ENCODE peak calls at places on chromosomes 7 and 10, in nine cellular contexts. Z is pancreas, M is spleen, Y is ovary, G is left lung, W is upper lobe of right lung, E is heart right ventricle, O is heart left ventricle, A is suprapubic skin. V is an unnamed sample.

GRCh38 chr7:74526780-74527179 is 73.1 kb downstream of the GTF2IRD1 start:
- DNase-seq in Z (no peak), M (no peak), Y (no peak), G (no peak), W (no peak), E (no peak), O (no peak), A (no peak), V (no peak)

GRCh38 chr7:74473116-74473515 is 19.4 kb downstream of the GTF2IRD1 start:
- DNase-seq in Z (no peak), M (no peak), Y (no peak), G (no peak), W (no peak), E (peak; percentile 20), O (no peak), A (no peak), V (no peak)

GRCh38 chr10:77741746-77742145 is 104.1 kb upstream of the KCNMA1 start:
- DNase-seq in Z (no peak), M (no peak), Y (no peak), G (no peak), W (no peak), E (no peak), O (no peak), A (no peak), V (no peak)

GRCh38 chr10:84204610-84205009 is 10.3 kb downstream of the CDHR1 start:
- DNase-seq in Z (no peak), M (peak; percentile 53), Y (no peak), G (no peak), W (no peak), E (no peak), O (no peak), A (peak; percentile 24), V (no peak)

GRCh38 chr7:75652788-75653187 is 86.0 kb downstream of the HIP1 start:
- DNase-seq in Z (no peak), M (no peak), Y (no peak), G (no peak), W (no peak), E (no peak), O (no peak), A (no peak), V (no peak)

GRCh38 chr7:99693427-99694200 is 13.8 kb upstream of the CYP3A5 start:
- DNase-seq in Z (peak; percentile 51), M (no peak), Y (no peak), G (peak; percentile 43), W (no peak), E (no peak), O (no peak), A (no peak), V (no peak)

GRCh38 chr7:104642551-104642950 is 314.1 kb downstream of the LHFPL3 start:
- DNase-seq in Z (no peak), M (no peak), Y (no peak), G (no peak), W (no peak), E (no peak), O (no peak), A (no peak), V (no peak)

GRCh38 chr10:3911241-3911640 is 126.2 kb upstream of the KLF6 start:
- DNase-seq in Z (no peak), M (no peak), Y (no peak), G (no peak), W (no peak), E (no peak), O (no peak), A (no peak), V (no peak)

DNA sequence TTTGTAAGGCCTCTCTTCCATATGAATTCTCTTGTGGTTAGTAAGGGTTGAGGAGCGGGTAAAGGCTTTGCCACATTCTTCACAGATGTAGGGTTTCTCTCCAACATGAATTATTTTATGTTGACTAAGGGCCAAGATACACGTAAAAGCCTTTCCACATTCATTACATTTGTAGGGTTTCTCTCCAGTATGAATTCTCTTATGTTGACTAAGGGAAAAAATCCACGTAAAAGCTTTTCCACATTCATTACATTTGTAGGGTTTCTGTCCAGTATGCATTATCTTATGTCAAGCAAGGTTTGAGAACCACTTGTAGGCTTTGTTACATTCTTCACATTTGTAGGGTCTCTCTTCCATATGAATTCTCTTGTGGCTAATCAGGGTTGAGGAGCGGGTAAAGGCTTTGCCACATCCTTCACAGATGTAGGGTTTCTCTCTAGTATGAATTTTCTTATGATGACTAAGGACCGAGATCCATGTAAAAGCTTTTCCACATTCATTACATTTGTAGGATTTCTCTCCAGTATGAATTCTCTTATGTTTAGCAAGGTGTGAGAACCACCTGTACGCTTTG is 493.0 kb downstream of the ZNF479 start:
- DNase-seq in Z (no peak), M (no peak), Y (no peak), G (no peak), W (no peak), E (no peak), O (no peak), A (no peak), V (no peak)
- H3K9me3 ChIP-seq in Z (no peaks in the 10 kb centered on the region), M (peaks cover 100% of the 10 kb centered on the region), Y (no peaks in the 10 kb centered on the region), G (no peaks in the 10 kb centered on the region), W (peaks cover 27% of the 10 kb centered on the region), E (peaks cover 31% of the 10 kb centered on the region), O (peaks cover 58% of the 10 kb centered on the region), A (peaks cover 54% of the 10 kb centered on the region), V (peaks cover 37% of the 10 kb centered on the region)

GRCh38 chr7:22730921-22731654 is 4.1 kb downstream of the IL6 start:
- DNase-seq in Z (no peak), M (no peak), Y (no peak), G (no peak), W (no peak), E (no peak), O (no peak), A (no peak), V (no peak)

GRCh38 chr7:22726345-22726848 is 603 bp upstream of the IL6 start:
- DNase-seq in Z (peak; percentile 24), M (peak; percentile 84), Y (peak; percentile 26), G (no peak), W (peak; percentile 72), E (peak; percentile 42), O (no peak), A (peak; percentile 66), V (peak; percentile 72)

GRCh38 chr7:22726849-22727792 is at the start of gene IL6:
- DNase-seq in Z (peak; percentile 56), M (peak; percentile 87), Y (peak; percentile 82), G (peak; percentile 91), W (peak; percentile 88), E (peak; percentile 84), O (peak; percentile 86), A (peak; percentile 85), V (peak; percentile 90)

GRCh38 chr7:22729180-22729579 is 2.2 kb downstream of the IL6 start:
- DNase-seq in Z (no peak), M (no peak), Y (no peak), G (no peak), W (no peak), E (no peak), O (no peak), A (no peak), V (no peak)

DNA sequence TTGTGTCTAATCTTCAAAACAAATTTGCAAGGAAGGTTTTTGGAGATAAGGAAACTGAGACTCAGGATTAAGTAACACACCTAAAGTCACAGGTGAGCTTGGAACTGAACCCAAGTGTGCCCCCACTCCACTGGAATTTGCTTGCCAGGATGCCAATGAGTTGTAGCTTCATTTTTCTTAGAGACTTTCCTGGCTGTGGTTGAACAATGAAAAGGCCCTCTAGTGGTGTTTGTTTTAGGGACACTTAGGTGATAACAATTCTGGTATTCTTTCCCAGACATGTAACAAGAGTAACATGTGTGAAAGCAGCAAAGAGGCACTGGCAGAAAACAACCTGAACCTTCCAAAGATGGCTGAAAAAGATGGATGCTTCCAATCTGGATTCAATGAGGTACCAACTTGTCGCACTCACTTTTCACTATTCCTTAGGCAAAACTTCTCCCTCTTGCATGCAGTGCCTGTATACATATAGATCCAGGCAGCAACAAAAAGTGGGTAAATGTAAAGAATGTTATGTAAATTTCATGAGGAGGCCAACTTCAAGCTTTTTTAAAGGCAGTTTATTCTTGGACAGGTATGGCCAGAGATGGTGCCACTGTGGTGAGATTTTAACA is 1.5 kb downstream of the IL6 start:
- DNase-seq in Z (no peak), M (no peak), Y (no peak), G (no peak), W (no peak), E (no peak), O (no peak), A (no peak), V (no peak)
- H3K4me1 ChIP-seq in Z (no peaks in the 10 kb centered on the region), M (peaks cover 80% of the 10 kb centered on the region), Y (no peaks in the 10 kb centered on the region), G (peaks cover 71% of the 10 kb centered on the region), W (peaks cover 28% of the 10 kb centered on the region), E (peaks cover 4% of the 10 kb centered on the region), O (peaks cover 5% of the 10 kb centered on the region), A (peaks cover 37% of the 10 kb centered on the region), V (peaks cover 24% of the 10 kb centered on the region)

GRCh38 chr7:34016876-34017275 is 111.5 kb downstream of the BMPER start:
- DNase-seq in Z (no peak), M (no peak), Y (no peak), G (no peak), W (no peak), E (no peak), O (no peak), A (no peak), V (no peak)

GRCh38 chr7:34015656-34016055 is 110.3 kb downstream of the BMPER start:
- DNase-seq in Z (no peak), M (no peak), Y (no peak), G (no peak), W (no peak), E (no peak), O (no peak), A (no peak), V (no peak)

GRCh38 chr7:34011017-34011680 is 105.8 kb downstream of the BMPER start:
- DNase-seq in Z (no peak), M (no peak), Y (no peak), G (no peak), W (no peak), E (no peak), O (no peak), A (no peak), V (no peak)

GRCh38 chr7:34013421-34013820 is 108.1 kb downstream of the BMPER start:
- DNase-seq in Z (no peak), M (no peak), Y (no peak), G (no peak), W (no peak), E (no peak), O (no peak), A (no peak), V (no peak)

DNA sequence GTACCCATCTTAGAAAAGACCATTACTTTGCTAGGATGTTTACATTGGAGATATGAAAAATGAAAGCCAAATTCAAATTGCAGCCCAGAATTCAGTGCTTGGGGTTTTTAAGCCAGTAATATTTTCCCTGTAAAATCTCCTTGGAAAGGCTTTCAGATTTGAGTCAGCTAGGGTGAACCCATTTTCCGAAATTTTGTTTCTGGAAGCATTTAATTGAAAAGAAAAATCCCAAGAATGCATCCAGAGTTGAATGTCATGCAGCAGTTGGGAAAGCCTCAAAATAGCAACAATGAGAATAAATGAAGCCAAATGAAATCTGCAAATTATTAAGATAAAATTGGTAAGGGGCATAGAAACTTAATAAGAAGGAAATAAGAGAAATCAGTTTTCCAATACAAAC is 106.4 kb downstream of the BMPER start:
- DNase-seq in Z (no peak), M (no peak), Y (no peak), G (no peak), W (no peak), E (no peak), O (no peak), A (no peak), V (no peak)
- H3K9me3 ChIP-seq in Z (no peaks in the 10 kb centered on the region), M (no peaks in the 10 kb centered on the region), Y (no peaks in the 10 kb centered on the region), G (no peaks in the 10 kb centered on the region), W (no peaks in the 10 kb centered on the region), E (no peaks in the 10 kb centered on the region), O (no peaks in the 10 kb centered on the region), A (no peaks in the 10 kb centered on the region), V (no peaks in the 10 kb centered on the region)

GRCh38 chr7:18503068-18503859 is 7.7 kb downstream of the HDAC9 start:
- DNase-seq in Z (no peak), M (no peak), Y (no peak), G (no peak), W (no peak), E (no peak), O (no peak), A (no peak), V (no peak)

GRCh38 chr7:18509491-18509890 is 13.9 kb downstream of the HDAC9 start:
- DNase-seq in Z (no peak), M (no peak), Y (no peak), G (no peak), W (no peak), E (no peak), O (no peak), A (no peak), V (no peak)

GRCh38 chr7:18505870-18506460 is 10.4 kb downstream of the HDAC9 start:
- DNase-seq in Z (no peak), M (no peak), Y (no peak), G (no peak), W (no peak), E (no peak), O (no peak), A (no peak), V (no peak)

GRCh38 chr7:18508441-18509427 is 13.2 kb downstream of the HDAC9 start:
- DNase-seq in Z (no peak), M (no peak), Y (no peak), G (no peak), W (no peak), E (peak; percentile 43), O (peak; percentile 22), A (no peak), V (no peak)

GRCh38 chr7:18504965-18505364 is 9.4 kb downstream of the HDAC9 start:
- DNase-seq in Z (no peak), M (no peak), Y (no peak), G (no peak), W (no peak), E (no peak), O (no peak), A (no peak), V (no peak)
- H3K4me1 ChIP-seq in Z (no peaks in the 10 kb centered on the region), M (peaks cover 89% of the 10 kb centered on the region), Y (no peaks in the 10 kb centered on the region), G (peaks cover 6% of the 10 kb centered on the region), W (no peaks in the 10 kb centered on the region), E (no peaks in the 10 kb centered on the region), O (peaks cover 12% of the 10 kb centered on the region), A (peaks cover 5% of the 10 kb centered on the region), V (peaks cover 60% of the 10 kb centered on the region)